ENCODE peak calls at places on chromosomes 5 and 9, in five cellular contexts. N is PC-9, G is DND-41, A is choroid plexus epithelial cell, L is tibial artery. Z is an unnamed sample.

GRCh38 chr9:3962467-3962866 is 337.4 kb downstream of the GLIS3 start:
- DNase-seq in N (peak; percentile 85), G (no peak), A (peak; percentile 75), L (no peak), Z (no peak)

GRCh38 chr5:154520861-154521453 is 42.9 kb upstream of the HAND1 start:
- DNase-seq in N (peak; percentile 44), G (peak; percentile 12), A (peak; percentile 11), L (no peak), Z (peak; percentile 20)

GRCh38 chr5:175728316-175728715 is 70.4 kb downstream of the HRH2 start:
- DNase-seq in N (no peak), G (no peak), A (no peak), L (no peak), Z (no peak)

GRCh38 chr5:38994329-38994927 is 79.8 kb downstream of the RICTOR start:
- DNase-seq in N (peak; percentile 73), G (no peak), A (peak; percentile 87), L (no peak), Z (peak; percentile 52)

GRCh38 chr5:114311943-114312342 is 49.9 kb upstream of the KCNN2 start:
- DNase-seq in N (no peak), G (no peak), A (no peak), L (no peak), Z (no peak)

GRCh38 chr5:149456597-149457392 is 77.7 kb upstream of the IL17B start:
- DNase-seq in N (no peak), G (no peak), A (no peak), L (no peak), Z (no peak)

GRCh38 chr9:75149841-75150241 is 61.5 kb downstream of the OSTF1 start:
- DNase-seq in N (no peak), G (peak; percentile 49), A (peak; percentile 28), L (no peak), Z (no peak)

GRCh38 chr5:82349651-82350050 is 71.5 kb upstream of the RPS23 start:
- DNase-seq in N (no peak), G (peak; percentile 76), A (no peak), L (no peak), Z (peak; percentile 70)

GRCh38 chr9:93028448-93029006 is 30.0 kb upstream of the SUSD3 start:
- DNase-seq in N (no peak), G (peak; percentile 87), A (no peak), L (no peak), Z (peak; percentile 81)

GRCh38 chr9:90025816-90026215 is 421.0 kb downstream of the GADD45G start:
- DNase-seq in N (peak; percentile 53), G (no peak), A (peak; percentile 26), L (no peak), Z (no peak)

GRCh38 chr9:101592788-101593187 is 2.0 kb downstream of the PPP3R2 start:
- DNase-seq in N (no peak), G (no peak), A (no peak), L (no peak), Z (no peak)

GRCh38 chr5:112528928-112529327 is 109.9 kb upstream of the EPB41L4A start:
- DNase-seq in N (no peak), G (no peak), A (no peak), L (no peak), Z (no peak)

GRCh38 chr5:112533315-112533867 is 114.3 kb upstream of the EPB41L4A start:
- DNase-seq in N (no peak), G (no peak), A (no peak), L (no peak), Z (no peak)

GRCh38 chr5:112532654-112533314 is 113.7 kb upstream of the EPB41L4A start:
- DNase-seq in N (no peak), G (no peak), A (no peak), L (no peak), Z (no peak)

GRCh38 chr5:112525217-112525616 is 106.1 kb upstream of the EPB41L4A start:
- DNase-seq in N (no peak), G (no peak), A (no peak), L (no peak), Z (no peak)

GRCh38 chr5:112529525-112529924 is 110.4 kb upstream of the EPB41L4A start:
- DNase-seq in N (no peak), G (no peak), A (peak; percentile 28), L (no peak), Z (no peak)
- TF ChIP-seq CTCF in N (peak; percentile 29), G (peak; percentile 41), A (peak; percentile 47), L (no peak), Z (no peak)

GRCh38 chr5:29811914-29812679 is 1381.4 kb upstream of the CDH6 start:
- DNase-seq in N (no peak), G (no peak), A (no peak), L (no peak), Z (no peak)
- TF ChIP-seq CTCF in N (peak; percentile 27), G (no peak), A (no peak), L (no peak), Z (no peak)

GRCh38 chr5:131767891-131768290 is 28.9 kb downstream of the FNIP1 start:
- DNase-seq in N (no peak), G (no peak), A (no peak), L (no peak), Z (no peak)

GRCh38 chr5:131760793-131761192 is 36.0 kb downstream of the FNIP1 start:
- DNase-seq in N (no peak), G (no peak), A (no peak), L (no peak), Z (no peak)

GRCh38 chr5:131766689-131767088 is 30.1 kb downstream of the FNIP1 start:
- DNase-seq in N (no peak), G (no peak), A (no peak), L (no peak), Z (no peak)

GRCh38 chr5:131765261-131765660 is 31.6 kb downstream of the FNIP1 start:
- DNase-seq in N (no peak), G (no peak), A (no peak), L (no peak), Z (no peak)

GRCh38 chr5:131763968-131764367 is 32.8 kb downstream of the FNIP1 start:
- DNase-seq in N (no peak), G (no peak), A (no peak), L (no peak), Z (no peak)
- TF ChIP-seq CTCF in N (no peak), G (no peak), A (no peak), L (no peak), Z (no peak)

GRCh38 chr9:115340314-115340713 is 222.4 kb upstream of the TNC start:
- DNase-seq in N (no peak), G (no peak), A (no peak), L (peak; percentile 68), Z (no peak)
- TF ChIP-seq CTCF in N (no peak), G (no peak), A (no peak), L (no peak), Z (no peak)

GRCh38 chr5:141758316-141758965 is 76.4 kb upstream of the ARAP3 start:
- DNase-seq in N (no peak), G (no peak), A (no peak), L (no peak), Z (peak; percentile 19)

GRCh38 chr5:141760193-141760592 is 78.2 kb upstream of the ARAP3 start:
- DNase-seq in N (no peak), G (no peak), A (no peak), L (no peak), Z (no peak)

GRCh38 chr5:141753971-141754713 is 72.1 kb upstream of the ARAP3 start:
- DNase-seq in N (peak; percentile 48), G (peak; percentile 55), A (peak; percentile 36), L (no peak), Z (peak; percentile 53)

GRCh38 chr5:141756196-141756595 is 74.2 kb upstream of the ARAP3 start:
- DNase-seq in N (no peak), G (no peak), A (no peak), L (no peak), Z (no peak)

GRCh38 chr5:141757402-141757801 is 75.4 kb upstream of the ARAP3 start:
- DNase-seq in N (peak; percentile 75), G (no peak), A (peak; percentile 55), L (no peak), Z (no peak)
- TF ChIP-seq CTCF in N (peak; percentile 74), G (peak; percentile 19), A (peak; percentile 70), L (no peak), Z (no peak)

GRCh38 chr5:73196201-73196600 is 23.2 kb downstream of the TMEM174 start:
- DNase-seq in N (no peak), G (no peak), A (no peak), L (no peak), Z (no peak)
- TF ChIP-seq CTCF in N (no peak), G (no peak), A (no peak), L (no peak), Z (no peak)

GRCh38 chr5:120103498-120103897 is 360.6 kb upstream of the PRR16 start:
- DNase-seq in N (no peak), G (no peak), A (no peak), L (no peak), Z (no peak)

GRCh38 chr5:120108586-120109254 is 355.4 kb upstream of the PRR16 start:
- DNase-seq in N (no peak), G (no peak), A (peak; percentile 43), L (no peak), Z (no peak)

GRCh38 chr5:120101771-120102170 is 362.3 kb upstream of the PRR16 start:
- DNase-seq in N (no peak), G (no peak), A (no peak), L (no peak), Z (no peak)

GRCh38 chr5:120106912-120107525 is 357.1 kb upstream of the PRR16 start:
- DNase-seq in N (no peak), G (no peak), A (no peak), L (no peak), Z (no peak)
- TF ChIP-seq CTCF in N (no peak), G (no peak), A (no peak), L (no peak), Z (peak; percentile 57)

Z was measured in activated CD8-positive, alpha-beta T cell treated with anti-CD3 and anti-CD28 coated beads for 36 hours.